ENCODE peak calls at places on chromosomes 13 and 19, in five cellular contexts. A is WTC11, U is RWPE1, Z is tibial artery, K is left ventricle myocardium inferior. C is an unnamed sample.

GRCh38 chr19:2589441-2589840 is 113.1 kb downstream of the GNG7 start:
- DNase-seq in A (no peak), U (no peak), Z (peak), K (no peak), C (no peak)

GRCh38 chr19:38270587-38271167 is 6.3 kb downstream of the SPINT2 start:
- DNase-seq in A (no peak), U (no peak), Z (no peak), K (no peak), C (no peak)

GRCh38 chr13:30196025-30196424 is 111.3 kb downstream of the KATNAL1 start:
- DNase-seq in A (peak), U (no peak), Z (no peak), K (no peak), C (peak)

GRCh38 chr19:4507804-4508203 is 10.5 kb downstream of the PLIN4 start:
- DNase-seq in A (no peak), U (no peak), Z (no peak), K (no peak), C (no peak)

GRCh38 chr13:84479656-84480055 is 597.4 kb upstream of the SLITRK1 start:
- DNase-seq in A (no peak), U (peak), Z (no peak), K (no peak), C (no peak)

GRCh38 chr19:45451181-45451849 is 16.5 kb upstream of the FOSB start:
- DNase-seq in A (no peak), U (no peak), Z (peak), K (no peak), C (no peak)

GRCh38 chr19:32881766-32882165 is 12.2 kb upstream of the SLC7A9 start:
- DNase-seq in A (no peak), U (no peak), Z (no peak), K (no peak), C (no peak)

GRCh38 chr13:109764474-109765292 is 21.7 kb downstream of the IRS2 start:
- DNase-seq in A (no peak), U (no peak), Z (no peak), K (no peak), C (no peak)

GRCh38 chr13:51590966-51591627 is 6.8 kb downstream of the WDFY2 start:
- DNase-seq in A (no peak), U (peak), Z (no peak), K (no peak), C (no peak)

GRCh38 chr19:39846176-39846677 is at the start of gene FBL:
- DNase-seq in A (peak), U (peak), Z (peak), K (peak), C (peak)

GRCh38 chr19:29293292-29293691 is 80.3 kb upstream of the UQCRFS1 start:
- DNase-seq in A (no peak), U (no peak), Z (peak), K (no peak), C (no peak)

GRCh38 chr19:44764975-44765948 is 12.4 kb upstream of the CBLC start:
- DNase-seq in A (no peak), U (no peak), Z (no peak), K (no peak), C (no peak)

DNA sequence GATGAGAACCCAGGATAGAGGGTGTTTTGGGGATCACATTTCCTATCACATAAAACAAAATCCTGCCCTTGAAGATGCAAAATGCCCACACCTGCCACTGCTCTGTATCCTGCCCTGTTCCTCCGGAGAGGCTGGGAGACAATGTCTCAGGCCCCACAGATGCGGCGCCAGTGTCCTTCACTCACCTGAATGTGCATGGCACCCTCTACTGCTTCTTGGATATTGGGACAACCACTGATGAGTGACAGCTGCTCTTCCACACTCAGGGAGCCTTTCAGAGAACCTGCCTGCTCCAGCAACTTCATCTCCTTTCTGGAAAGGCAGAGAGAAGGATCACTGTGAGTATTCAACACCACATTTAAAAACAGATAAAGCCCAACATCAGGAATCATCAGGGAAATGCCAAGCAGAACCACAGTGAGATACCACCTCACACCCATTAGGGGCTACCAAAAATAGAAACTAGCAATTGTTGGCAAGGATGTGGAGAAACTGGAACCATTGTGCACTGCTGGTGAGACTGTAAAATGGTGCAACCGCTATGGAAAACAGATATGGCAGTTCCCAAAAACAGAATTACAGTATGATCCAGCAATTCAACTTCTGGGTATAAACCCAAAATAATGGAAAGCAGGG is 36.4 kb downstream of the CRYL1 start:
- DNase-seq in A (no peak), U (peak), Z (no peak), K (no peak), C (no peak)
- TF ChIP-seq CTCF in A (no peak), U (no peak), Z (no peak), K (peak), C (no peak)

GRCh38 chr19:48117515-48118330 is 7.1 kb upstream of the PLA2G4C start:
- DNase-seq in A (peak), U (no peak), Z (no peak), K (no peak), C (no peak)
- TF ChIP-seq CTCF in A (no peak), U (no peak), Z (no peak), K (no peak), C (no peak)

DNA sequence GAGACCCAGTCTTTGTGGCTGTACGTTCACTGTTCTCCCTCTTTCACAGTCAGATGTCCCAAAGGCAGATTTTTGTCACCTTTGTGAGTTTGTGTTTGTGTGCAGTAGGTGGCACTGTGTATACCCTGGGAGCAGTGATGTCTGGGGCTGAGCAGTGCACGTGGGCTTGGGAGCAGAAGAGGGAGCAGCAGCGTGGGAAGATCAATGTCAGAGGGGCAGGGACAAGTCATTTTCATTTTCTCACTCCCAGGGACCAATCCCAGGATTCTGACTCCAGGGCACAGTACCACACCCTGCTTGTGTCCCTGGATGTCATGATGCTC is 2.0 kb upstream of the PSG6 start:
- DNase-seq in A (no peak), U (no peak), Z (no peak), K (no peak), C (no peak)
- TF ChIP-seq CTCF in A (peak), U (no peak), Z (no peak), K (no peak), C (no peak)

GRCh38 chr19:51020988-51021651 is 1.6 kb upstream of the KLK10 start:
- DNase-seq in A (no peak), U (peak), Z (no peak), K (no peak), C (no peak)
- TF ChIP-seq CTCF in A (peak), U (peak), Z (no peak), K (peak), C (peak)

C was measured in nephron progenitor cell.